ENCODE peak calls at places on chromosomes 13 and 19, in eight cellular contexts. One of them, this sample, is unnamed.

GRCh38 chr19:47491358-47492136 is 7.5 kb upstream of the KPTN start:
- DNase-seq in RWPE1: no peak
- DNase-seq in AG09319: no peak
- DNase-seq in A549: no peak
- DNase-seq in WERI-Rb-1: no peak
- DNase-seq in epithelial cell of esophagus: no peak
- DNase-seq in GM12865: no peak
- DNase-seq in dorsolateral prefrontal cortex: no peak
- DNase-seq in this sample: no peak

GRCh38 chr13:30105381-30105780 is 202.0 kb downstream of the KATNAL1 start:
- DNase-seq in RWPE1: no peak
- DNase-seq in AG09319: no peak
- DNase-seq in A549: no peak
- DNase-seq in WERI-Rb-1: peak; percentile 28
- DNase-seq in epithelial cell of esophagus: no peak
- DNase-seq in GM12865: no peak
- DNase-seq in dorsolateral prefrontal cortex: no peak
- DNase-seq in this sample: no peak

GRCh38 chr19:33748231-33748630 is 48.4 kb upstream of the KCTD15 start:
- DNase-seq in RWPE1: no peak
- DNase-seq in AG09319: no peak
- DNase-seq in A549: no peak
- DNase-seq in WERI-Rb-1: no peak
- DNase-seq in epithelial cell of esophagus: no peak
- DNase-seq in GM12865: no peak
- DNase-seq in dorsolateral prefrontal cortex: no peak
- DNase-seq in this sample: no peak

GRCh38 chr13:44694842-44695241 is 118.7 kb upstream of the TSC22D1 start:
- DNase-seq in RWPE1: no peak
- DNase-seq in AG09319: no peak
- DNase-seq in A549: no peak
- DNase-seq in WERI-Rb-1: no peak
- DNase-seq in epithelial cell of esophagus: no peak
- DNase-seq in GM12865: no peak
- DNase-seq in dorsolateral prefrontal cortex: no peak
- DNase-seq in this sample: no peak

GRCh38 chr13:29595380-29596063 is at the start of gene SLC7A1:
- DNase-seq in RWPE1: peak; percentile 83
- DNase-seq in AG09319: peak; percentile 52
- DNase-seq in A549: peak; percentile 73
- DNase-seq in WERI-Rb-1: peak; percentile 80
- DNase-seq in epithelial cell of esophagus: peak; percentile 90
- DNase-seq in GM12865: peak; percentile 94
- DNase-seq in dorsolateral prefrontal cortex: peak; percentile 50
- DNase-seq in this sample: peak; percentile 32

GRCh38 chr19:56597696-56598095 is 2.6 kb downstream of the ZNF71 start:
- DNase-seq in RWPE1: no peak
- DNase-seq in AG09319: no peak
- DNase-seq in A549: no peak
- DNase-seq in WERI-Rb-1: no peak
- DNase-seq in epithelial cell of esophagus: no peak
- DNase-seq in GM12865: no peak
- DNase-seq in dorsolateral prefrontal cortex: no peak
- DNase-seq in this sample: no peak

GRCh38 chr13:36804588-36804987 is 14.4 kb upstream of the RFXAP start:
- DNase-seq in RWPE1: no peak
- DNase-seq in AG09319: no peak
- DNase-seq in A549: no peak
- DNase-seq in WERI-Rb-1: no peak
- DNase-seq in epithelial cell of esophagus: peak; percentile 42
- DNase-seq in GM12865: no peak
- DNase-seq in dorsolateral prefrontal cortex: no peak
- DNase-seq in this sample: no peak

GRCh38 chr19:33280351-33280921 is 21.9 kb downstream of the CEBPA start:
- DNase-seq in RWPE1: no peak
- DNase-seq in AG09319: no peak
- DNase-seq in A549: no peak
- DNase-seq in WERI-Rb-1: no peak
- DNase-seq in epithelial cell of esophagus: no peak
- DNase-seq in GM12865: peak; percentile 90
- DNase-seq in dorsolateral prefrontal cortex: no peak
- DNase-seq in this sample: no peak

GRCh38 chr13:32261567-32261966 is 53.6 kb downstream of the ZAR1L start:
- DNase-seq in RWPE1: peak; percentile 13
- DNase-seq in AG09319: no peak
- DNase-seq in A549: no peak
- DNase-seq in WERI-Rb-1: no peak
- DNase-seq in epithelial cell of esophagus: peak; percentile 75
- DNase-seq in GM12865: no peak
- DNase-seq in dorsolateral prefrontal cortex: peak; percentile 46
- DNase-seq in this sample: peak; percentile 61

GRCh38 chr13:59587030-59587429 is 576.7 kb downstream of the DIAPH3 start:
- DNase-seq in RWPE1: no peak
- DNase-seq in AG09319: no peak
- DNase-seq in A549: no peak
- DNase-seq in WERI-Rb-1: no peak
- DNase-seq in epithelial cell of esophagus: no peak
- DNase-seq in GM12865: no peak
- DNase-seq in dorsolateral prefrontal cortex: no peak
- DNase-seq in this sample: no peak

GRCh38 chr19:51259348-51260245 is 8.7 kb downstream of the SIGLECL1 start:
- DNase-seq in RWPE1: peak; percentile 46
- DNase-seq in AG09319: no peak
- DNase-seq in A549: peak; percentile 50
- DNase-seq in WERI-Rb-1: peak; percentile 25
- DNase-seq in epithelial cell of esophagus: peak; percentile 24
- DNase-seq in GM12865: peak; percentile 68
- DNase-seq in dorsolateral prefrontal cortex: peak; percentile 38
- DNase-seq in this sample: no peak

GRCh38 chr13:98450495-98451167 is 126.3 kb downstream of the STK24 start:
- DNase-seq in RWPE1: no peak
- DNase-seq in AG09319: no peak
- DNase-seq in A549: no peak
- DNase-seq in WERI-Rb-1: no peak
- DNase-seq in epithelial cell of esophagus: no peak
- DNase-seq in GM12865: no peak
- DNase-seq in dorsolateral prefrontal cortex: no peak
- DNase-seq in this sample: no peak

GRCh38 chr13:71875823-71876222 is 8.8 kb upstream of the DACH1 start:
- DNase-seq in RWPE1: no peak
- DNase-seq in AG09319: no peak
- DNase-seq in A549: no peak
- DNase-seq in WERI-Rb-1: no peak
- DNase-seq in epithelial cell of esophagus: no peak
- DNase-seq in GM12865: peak; percentile 40
- DNase-seq in dorsolateral prefrontal cortex: no peak
- DNase-seq in this sample: no peak

GRCh38 chr13:28792992-28793391 is 27.1 kb upstream of the MTUS2 start:
- DNase-seq in RWPE1: no peak
- DNase-seq in AG09319: peak; percentile 53
- DNase-seq in A549: no peak
- DNase-seq in WERI-Rb-1: no peak
- DNase-seq in epithelial cell of esophagus: no peak
- DNase-seq in GM12865: no peak
- DNase-seq in dorsolateral prefrontal cortex: no peak
- DNase-seq in this sample: no peak

GRCh38 chr19:13825489-13826475 is 30.5 kb downstream of the ZSWIM4 start:
- DNase-seq in RWPE1: no peak
- DNase-seq in AG09319: no peak
- DNase-seq in A549: peak; percentile 53
- DNase-seq in WERI-Rb-1: peak; percentile 55
- DNase-seq in epithelial cell of esophagus: peak; percentile 63
- DNase-seq in GM12865: no peak
- DNase-seq in dorsolateral prefrontal cortex: no peak
- DNase-seq in this sample: no peak

GRCh38 chr13:59472134-59472533 is 691.6 kb downstream of the DIAPH3 start:
- DNase-seq in RWPE1: no peak
- DNase-seq in AG09319: no peak
- DNase-seq in A549: no peak
- DNase-seq in WERI-Rb-1: no peak
- DNase-seq in epithelial cell of esophagus: no peak
- DNase-seq in GM12865: no peak
- DNase-seq in dorsolateral prefrontal cortex: no peak
- DNase-seq in this sample: no peak

GRCh38 chr13:40786568-40786996 is 2.8 kb upstream of the SLC25A15 start:
- DNase-seq in RWPE1: no peak
- DNase-seq in AG09319: no peak
- DNase-seq in A549: no peak
- DNase-seq in WERI-Rb-1: no peak
- DNase-seq in epithelial cell of esophagus: no peak
- DNase-seq in GM12865: no peak
- DNase-seq in dorsolateral prefrontal cortex: no peak
- DNase-seq in this sample: no peak

GRCh38 chr19:52307275-52307674 is 10.3 kb downstream of the ZNF480 start:
- DNase-seq in RWPE1: no peak
- DNase-seq in AG09319: no peak
- DNase-seq in A549: peak; percentile 72
- DNase-seq in WERI-Rb-1: peak; percentile 20
- DNase-seq in epithelial cell of esophagus: peak; percentile 8
- DNase-seq in GM12865: peak; percentile 35
- DNase-seq in dorsolateral prefrontal cortex: no peak
- DNase-seq in this sample: no peak

GRCh38 chr13:80070024-80070703 is 270.8 kb downstream of the SPRY2 start:
- DNase-seq in RWPE1: no peak
- DNase-seq in AG09319: no peak
- DNase-seq in A549: no peak
- DNase-seq in WERI-Rb-1: no peak
- DNase-seq in epithelial cell of esophagus: no peak
- DNase-seq in GM12865: no peak
- DNase-seq in dorsolateral prefrontal cortex: no peak
- DNase-seq in this sample: no peak

GRCh38 chr13:25249001-25249543 is 38.2 kb downstream of the MTMR6 start:
- DNase-seq in RWPE1: no peak
- DNase-seq in AG09319: peak; percentile 39
- DNase-seq in A549: peak; percentile 9
- DNase-seq in WERI-Rb-1: peak; percentile 82
- DNase-seq in epithelial cell of esophagus: peak; percentile 38
- DNase-seq in GM12865: peak; percentile 48
- DNase-seq in dorsolateral prefrontal cortex: peak; percentile 68
- DNase-seq in this sample: no peak

GRCh38 chr19:36115453-36116343 is at the start of gene TBCB:
- DNase-seq in RWPE1: peak; percentile 66
- DNase-seq in AG09319: no peak
- DNase-seq in A549: peak; percentile 56
- DNase-seq in WERI-Rb-1: no peak
- DNase-seq in epithelial cell of esophagus: no peak
- DNase-seq in GM12865: no peak
- DNase-seq in dorsolateral prefrontal cortex: no peak
- DNase-seq in this sample: peak; percentile 74

DNA sequence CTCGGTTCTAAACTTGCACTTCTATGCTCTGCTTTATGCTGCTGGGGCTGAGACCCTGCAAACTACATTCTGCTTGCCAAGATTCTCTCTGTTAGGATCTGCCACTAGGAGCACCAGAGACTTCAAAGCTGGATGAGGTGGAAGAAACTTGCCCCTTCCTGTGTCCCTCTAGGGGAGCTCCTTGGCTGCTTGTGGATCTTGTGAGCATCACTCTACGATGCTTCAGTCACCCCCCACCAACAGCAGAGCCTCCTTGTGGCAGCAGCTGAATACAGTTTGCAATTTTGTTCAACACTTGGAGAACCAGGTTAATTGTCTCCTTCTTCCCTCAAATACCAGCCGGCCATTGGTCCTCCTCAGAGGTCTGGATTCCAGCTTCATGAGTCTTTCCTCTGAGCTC is 310.6 kb downstream of the FGF14 start:
- DNase-seq in RWPE1: peak; percentile 4
- DNase-seq in AG09319: no peak
- DNase-seq in A549: peak; percentile 39
- DNase-seq in WERI-Rb-1: peak; percentile 66
- DNase-seq in epithelial cell of esophagus: peak; percentile 49
- DNase-seq in GM12865: peak; percentile 7
- DNase-seq in dorsolateral prefrontal cortex: no peak
- DNase-seq in this sample: no peak
- TF ChIP-seq CTCF in RWPE1: no peak
- TF ChIP-seq CTCF in AG09319: peak; percentile 0
- TF ChIP-seq CTCF in A549: no peak
- TF ChIP-seq CTCF in WERI-Rb-1: peak; percentile 67
- TF ChIP-seq CTCF in epithelial cell of esophagus: peak; percentile 25
- TF ChIP-seq CTCF in GM12865: no peak
- TF ChIP-seq CTCF in dorsolateral prefrontal cortex: no peak
- TF ChIP-seq CTCF in this sample: no peak

GRCh38 chr19:3234800-3235199 is 10.3 kb downstream of the CELF5 start:
- DNase-seq in RWPE1: no peak
- DNase-seq in AG09319: no peak
- DNase-seq in A549: no peak
- DNase-seq in WERI-Rb-1: peak; percentile 42
- DNase-seq in epithelial cell of esophagus: no peak
- DNase-seq in GM12865: no peak
- DNase-seq in dorsolateral prefrontal cortex: no peak
- DNase-seq in this sample: no peak
- TF ChIP-seq CTCF in RWPE1: peak; percentile 18
- TF ChIP-seq CTCF in AG09319: peak; percentile 6
- TF ChIP-seq CTCF in A549: no peak
- TF ChIP-seq CTCF in WERI-Rb-1: peak; percentile 82
- TF ChIP-seq CTCF in epithelial cell of esophagus: peak; percentile 28
- TF ChIP-seq CTCF in GM12865: peak; percentile 44
- TF ChIP-seq CTCF in dorsolateral prefrontal cortex: no peak
- TF ChIP-seq CTCF in this sample: no peak

DNA sequence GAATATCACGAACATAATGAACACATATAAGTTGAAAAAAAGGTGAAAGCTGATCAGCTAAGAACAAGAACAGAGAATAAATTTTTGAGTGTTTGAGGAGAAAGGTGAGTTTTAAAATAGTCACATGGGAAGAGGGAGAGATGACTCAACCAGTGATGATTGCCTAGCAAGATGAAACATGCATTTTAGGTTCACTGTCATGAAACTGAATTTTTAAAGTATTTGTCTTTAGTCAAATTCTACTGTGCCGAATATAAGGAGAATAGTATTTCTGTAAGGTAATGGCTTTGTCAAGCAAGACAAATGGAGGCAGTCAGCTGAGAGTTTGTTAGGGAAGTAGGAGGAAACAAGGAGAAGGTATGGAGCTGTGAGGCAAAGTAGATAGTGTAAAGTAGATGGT is 2557.4 kb downstream of the PCDH9 start:
- DNase-seq in RWPE1: peak; percentile 50
- DNase-seq in AG09319: no peak
- DNase-seq in A549: no peak
- DNase-seq in WERI-Rb-1: no peak
- DNase-seq in epithelial cell of esophagus: peak; percentile 82
- DNase-seq in GM12865: no peak
- DNase-seq in dorsolateral prefrontal cortex: no peak
- DNase-seq in this sample: no peak
- TF ChIP-seq CTCF in RWPE1: no peak
- TF ChIP-seq CTCF in AG09319: no peak
- TF ChIP-seq CTCF in A549: no peak
- TF ChIP-seq CTCF in WERI-Rb-1: no peak
- TF ChIP-seq CTCF in epithelial cell of esophagus: no peak
- TF ChIP-seq CTCF in GM12865: no peak
- TF ChIP-seq CTCF in dorsolateral prefrontal cortex: no peak
- TF ChIP-seq CTCF in this sample: no peak

DNA sequence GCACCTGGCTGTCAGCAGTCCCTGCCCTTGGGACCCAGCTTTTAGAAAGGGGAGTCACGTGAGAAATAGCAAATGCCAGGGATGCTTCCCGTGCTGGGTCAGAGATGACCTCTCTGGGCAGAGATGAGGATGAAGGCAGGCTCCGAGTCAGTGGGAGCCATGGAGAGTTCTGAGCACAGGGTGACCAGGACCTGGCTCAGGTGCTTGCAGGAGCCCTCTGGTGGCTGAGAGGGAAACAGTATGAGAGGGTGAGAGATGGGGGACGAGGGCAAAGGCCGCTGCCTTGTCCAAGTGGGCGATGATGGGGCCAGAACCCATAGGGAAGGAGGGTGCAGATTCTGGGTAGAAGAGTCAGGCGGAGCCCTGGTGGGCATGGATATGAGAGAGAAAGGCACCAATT is 15.8 kb downstream of the TMED1 start:
- DNase-seq in RWPE1: no peak
- DNase-seq in AG09319: no peak
- DNase-seq in A549: no peak
- DNase-seq in WERI-Rb-1: no peak
- DNase-seq in epithelial cell of esophagus: no peak
- DNase-seq in GM12865: no peak
- DNase-seq in dorsolateral prefrontal cortex: no peak
- DNase-seq in this sample: no peak
- TF ChIP-seq CTCF in RWPE1: no peak
- TF ChIP-seq CTCF in AG09319: peak; percentile 10
- TF ChIP-seq CTCF in A549: no peak
- TF ChIP-seq CTCF in WERI-Rb-1: peak; percentile 65
- TF ChIP-seq CTCF in epithelial cell of esophagus: peak; percentile 27
- TF ChIP-seq CTCF in GM12865: no peak
- TF ChIP-seq CTCF in dorsolateral prefrontal cortex: no peak
- TF ChIP-seq CTCF in this sample: no peak